ENCODE peak calls at places on chromosome 3, in nine cellular contexts. O is GM23338, Z is neural progenitor cell, I is GM23248, R is HCT116, X is SK-N-SH, S is PC-3, F is hepatocyte, L is MM.1S. U is an unnamed sample.

GRCh38 chr3:12838179-12838965 is 3.0 kb downstream of the RPL32 start:
- DNase-seq in Z (no peak), I (peak), F (no peak), L (no peak), X (no peak), R (no peak), O (no peak), S (no peak), U (no peak)

GRCh38 chr3:134486577-134487041 is 752 bp downstream of the CEP63 start:
- DNase-seq in X (peak), I (peak), R (no peak), O (peak), Z (no peak), L (peak), F (no peak), S (peak), U (peak)

GRCh38 chr3:53065841-53066480 is 20.1 kb upstream of the SFMBT1 start:
- DNase-seq in F (no peak), O (no peak), I (no peak), L (no peak), R (no peak), Z (no peak), S (no peak), X (no peak), U (no peak)

GRCh38 chr3:49554639-49555265 is 475 bp downstream of the BSN start:
- DNase-seq in R (no peak), L (peak), X (no peak), I (no peak), Z (peak), S (peak), F (peak), O (peak), U (peak)

GRCh38 chr3:193982258-193982659 is 153.7 kb upstream of the HES1 start:
- DNase-seq in R (no peak), X (no peak), O (no peak), S (peak), F (no peak), I (peak), Z (no peak), L (no peak), U (no peak)

GRCh38 chr3:169344465-169344864 is 319.0 kb downstream of the MECOM start:
- DNase-seq in O (no peak), R (no peak), X (no peak), F (no peak), L (peak), S (peak), I (peak), Z (no peak), U (no peak)

GRCh38 chr3:154794383-154794782 is 285.7 kb upstream of the MME start:
- DNase-seq in I (peak), O (no peak), S (no peak), F (no peak), L (no peak), R (no peak), Z (no peak), X (no peak), U (no peak)

GRCh38 chr3:177827517-177828249 is 630.4 kb upstream of the TBL1XR1 start:
- DNase-seq in F (peak), O (no peak), R (no peak), L (no peak), I (peak), X (no peak), Z (no peak), S (peak), U (no peak)

GRCh38 chr3:169813757-169814517 is 1.2 kb upstream of the LRRC34 start:
- DNase-seq in S (no peak), R (no peak), Z (peak), F (peak), L (peak), I (peak), O (peak), X (no peak), U (peak)

GRCh38 chr3:12198301-12198700 is 39.6 kb upstream of the TIMP4 start:
- DNase-seq in I (peak), R (no peak), Z (no peak), F (no peak), O (no peak), X (no peak), S (peak), L (no peak), U (no peak)

GRCh38 chr3:72618739-72619138 is 229.5 kb downstream of the SHQ1 start:
- DNase-seq in Z (no peak), F (no peak), I (no peak), L (no peak), R (no peak), S (no peak), X (no peak), O (no peak), U (no peak)

GRCh38 chr3:172153335-172153861 is 114.0 kb downstream of the FNDC3B start:
- DNase-seq in I (peak), Z (no peak), L (no peak), R (peak), F (peak), S (peak), X (no peak), O (no peak), U (no peak)

GRCh38 chr3:122021811-122022401 is at the start of gene ILDR1:
- DNase-seq in Z (peak), F (peak), O (peak), I (no peak), R (peak), S (peak), X (peak), L (peak), U (peak)

GRCh38 chr3:19147905-19148767 is at the start of gene KCNH8:
- DNase-seq in L (no peak), F (peak), X (peak), I (no peak), O (peak), R (no peak), S (no peak), Z (peak), U (peak)

GRCh38 chr3:94115482-94115881 is 52.6 kb downstream of the NSUN3 start:
- DNase-seq in X (peak), Z (peak), I (peak), O (peak), L (peak), S (peak), R (peak), F (peak), U (peak)

GRCh38 chr3:15055019-15055557 is 10.0 kb downstream of the MRPS25 start:
- DNase-seq in R (no peak), L (no peak), Z (no peak), O (no peak), X (no peak), I (peak), F (no peak), S (no peak), U (peak)

GRCh38 chr3:160928183-160928718 is 172.2 kb downstream of the PPM1L start:
- DNase-seq in L (no peak), S (peak), X (no peak), F (no peak), Z (no peak), I (no peak), O (peak), R (no peak), U (peak)

GRCh38 chr3:183253961-183254815 is 1.1 kb downstream of the B3GNT5 start:
- DNase-seq in R (no peak), Z (peak), L (no peak), O (peak), F (peak), X (peak), I (peak), S (peak), U (no peak)

GRCh38 chr3:100957407-100958100 is 35.7 kb downstream of the ABI3BP start:
- DNase-seq in Z (no peak), L (no peak), S (no peak), O (no peak), F (no peak), I (peak), R (no peak), X (no peak), U (no peak)

GRCh38 chr3:40821316-40821715 is 296.6 kb downstream of the ZNF621 start:
- DNase-seq in X (no peak), R (no peak), I (no peak), Z (no peak), L (no peak), O (no peak), S (no peak), F (no peak), U (no peak)

GRCh38 chr3:179266701-179267211 is 15.8 kb upstream of the KCNMB3 start:
- DNase-seq in I (no peak), L (no peak), X (no peak), R (no peak), O (no peak), F (no peak), S (no peak), Z (no peak), U (peak)

GRCh38 chr3:42421818-42422796 is 11.7 kb upstream of the LYZL4 start:
- DNase-seq in O (no peak), R (no peak), L (no peak), S (no peak), Z (no peak), X (no peak), F (peak), I (no peak), U (no peak)

GRCh38 chr3:106609666-106610301 is 741.0 kb upstream of the CBLB start:
- DNase-seq in S (peak), Z (peak), O (peak), I (peak), X (peak), F (peak), L (peak), R (peak), U (peak)

GRCh38 chr3:125692361-125692760 is 97.1 kb upstream of the OSBPL11 start:
- DNase-seq in I (no peak), O (no peak), F (no peak), R (no peak), Z (no peak), L (no peak), S (no peak), X (no peak), U (no peak)

GRCh38 chr3:189588061-189588817 is 43.0 kb upstream of the TP63 start:
- DNase-seq in R (no peak), I (peak), L (no peak), O (no peak), F (no peak), Z (no peak), S (peak), X (no peak), U (no peak)

GRCh38 chr3:58013973-58014649 is 5.9 kb downstream of the FLNB start:
- DNase-seq in Z (no peak), X (peak), L (no peak), I (peak), O (no peak), S (no peak), F (peak), R (no peak), U (no peak)

GRCh38 chr3:41708176-41708575 is 253.7 kb downstream of the ULK4 start:
- DNase-seq in R (no peak), L (no peak), O (no peak), X (no peak), S (no peak), F (no peak), I (no peak), Z (no peak), U (no peak)

GRCh38 chr3:50674349-50675178 is at the start of gene DOCK3:
- DNase-seq in Z (peak), L (peak), I (peak), R (no peak), S (peak), X (peak), F (peak), O (peak), U (no peak)

GRCh38 chr3:73041537-73041936 is 19.9 kb upstream of the EBLN2 start:
- DNase-seq in Z (no peak), I (no peak), X (no peak), F (no peak), L (no peak), O (no peak), R (no peak), S (no peak), U (no peak)

GRCh38 chr3:55243686-55244085 is 243.4 kb downstream of the WNT5A start:
- DNase-seq in X (no peak), S (no peak), Z (peak), F (no peak), R (no peak), L (no peak), I (no peak), O (peak), U (no peak)

GRCh38 chr3:126618021-126618420 is 36.9 kb downstream of the TXNRD3 start:
- DNase-seq in O (no peak), I (no peak), X (no peak), F (no peak), L (no peak), Z (no peak), S (no peak), R (no peak), U (no peak)

GRCh38 chr3:108485146-108485545 is 25.2 kb downstream of the MYH15 start:
- DNase-seq in I (no peak), L (no peak), S (no peak), X (no peak), F (no peak), Z (peak), O (peak), R (no peak), U (no peak)

GRCh38 chr3:55690746-55691540 is 203.8 kb upstream of the WNT5A start:
- DNase-seq in R (no peak), X (no peak), I (no peak), L (no peak), S (no peak), O (peak), Z (peak), F (no peak), U (peak)

GRCh38 chr3:6861989-6862879 is 1.3 kb downstream of the GRM7 start:
- DNase-seq in O (no peak), R (no peak), X (peak), L (no peak), I (no peak), S (no peak), F (peak), Z (peak), U (no peak)

GRCh38 chr3:62587579-62588031 is 214.3 kb upstream of the FEZF2 start:
- DNase-seq in I (peak), X (peak), S (peak), L (no peak), O (no peak), R (no peak), Z (no peak), F (peak), U (no peak)

GRCh38 chr3:73319179-73319769 is 257.8 kb downstream of the EBLN2 start:
- DNase-seq in F (no peak), R (no peak), Z (no peak), L (no peak), S (no peak), O (no peak), I (no peak), X (no peak), U (no peak)

DNA sequence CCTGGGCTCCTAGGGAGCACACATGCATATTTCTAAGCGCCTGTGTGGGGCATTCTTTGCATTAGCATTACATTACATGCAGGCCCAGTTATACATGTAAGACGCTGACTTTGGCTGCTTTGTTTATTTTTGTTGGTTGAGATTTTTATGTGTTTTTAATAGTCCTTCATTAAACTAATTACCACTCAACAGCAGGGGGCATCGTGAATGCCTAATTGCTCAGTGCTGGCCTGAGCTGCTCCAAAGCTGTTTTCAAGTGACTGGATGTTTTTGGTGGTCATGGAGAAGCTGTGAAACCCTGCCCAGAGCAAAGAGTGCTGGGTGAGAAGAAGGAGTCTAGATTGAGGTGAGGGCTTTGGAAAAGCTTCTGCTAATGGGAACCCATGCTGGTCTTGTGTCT is 41.5 kb downstream of the GPD1L start:
- DNase-seq in X (no peak), L (no peak), R (no peak), I (no peak), O (peak), F (no peak), Z (no peak), S (no peak), U (peak)
- TF ChIP-seq EZH2phosphoT487 in X (no peak), L (no peak), R (no peak), I (no peak), O (no peak), F (no peak), Z (no peak), S (no peak), U (no peak)

GRCh38 chr3:151478376-151478702 is 17.5 kb upstream of the IGSF10 start:
- DNase-seq in S (no peak), L (no peak), R (no peak), I (no peak), X (no peak), O (no peak), Z (no peak), F (no peak), U (no peak)
- TF ChIP-seq EZH2phosphoT487 in S (no peak), L (no peak), R (no peak), I (no peak), X (no peak), O (no peak), Z (no peak), F (no peak), U (no peak)

GRCh38 chr3:64559658-64560057 is 128.1 kb downstream of the ADAMTS9 start:
- DNase-seq in F (no peak), S (no peak), O (no peak), I (no peak), R (no peak), L (no peak), X (no peak), Z (no peak), U (no peak)
- TF ChIP-seq EZH2phosphoT487 in F (no peak), S (no peak), O (no peak), I (no peak), R (no peak), L (no peak), X (no peak), Z (no peak), U (no peak)

GRCh38 chr3:176799675-176800074 is 397.6 kb downstream of the TBL1XR1 start:
- DNase-seq in F (no peak), R (no peak), S (peak), L (no peak), X (no peak), Z (peak), O (no peak), I (no peak), U (no peak)
- TF ChIP-seq EZH2phosphoT487 in F (no peak), R (no peak), S (no peak), L (no peak), X (no peak), Z (no peak), O (no peak), I (no peak), U (no peak)

GRCh38 chr3:71053495-71053894 is 530.0 kb downstream of the FOXP1 start:
- DNase-seq in Z (no peak), R (no peak), S (no peak), I (no peak), L (no peak), X (no peak), O (no peak), F (no peak), U (no peak)

GRCh38 chr3:71051893-71052687 is 531.4 kb downstream of the FOXP1 start:
- DNase-seq in I (peak), S (peak), F (no peak), R (no peak), X (no peak), Z (no peak), O (no peak), L (no peak), U (no peak)

GRCh38 chr3:71054312-71054711 is 529.2 kb downstream of the FOXP1 start:
- DNase-seq in O (no peak), R (no peak), I (no peak), S (no peak), X (no peak), Z (no peak), F (no peak), L (no peak), U (no peak)

GRCh38 chr3:71051259-71051595 is 532.3 kb downstream of the FOXP1 start:
- DNase-seq in Z (no peak), S (no peak), O (no peak), X (no peak), I (no peak), L (no peak), F (no peak), R (no peak), U (no peak)

GRCh38 chr3:71052725-71053124 is 530.8 kb downstream of the FOXP1 start:
- DNase-seq in O (no peak), L (no peak), S (no peak), F (no peak), I (peak), X (peak), R (no peak), Z (no peak), U (no peak)
- TF ChIP-seq EZH2phosphoT487 in O (no peak), L (no peak), S (no peak), F (no peak), I (no peak), X (no peak), R (no peak), Z (no peak), U (no peak)

GRCh38 chr3:144763878-144764454 is 792.3 kb downstream of the DIPK2A start:
- DNase-seq in O (no peak), L (peak), R (no peak), Z (no peak), I (no peak), X (no peak), F (no peak), S (no peak), U (no peak)
- TF ChIP-seq EZH2phosphoT487 in O (no peak), L (no peak), R (no peak), Z (no peak), I (no peak), X (no peak), F (no peak), S (no peak), U (no peak)

DNA sequence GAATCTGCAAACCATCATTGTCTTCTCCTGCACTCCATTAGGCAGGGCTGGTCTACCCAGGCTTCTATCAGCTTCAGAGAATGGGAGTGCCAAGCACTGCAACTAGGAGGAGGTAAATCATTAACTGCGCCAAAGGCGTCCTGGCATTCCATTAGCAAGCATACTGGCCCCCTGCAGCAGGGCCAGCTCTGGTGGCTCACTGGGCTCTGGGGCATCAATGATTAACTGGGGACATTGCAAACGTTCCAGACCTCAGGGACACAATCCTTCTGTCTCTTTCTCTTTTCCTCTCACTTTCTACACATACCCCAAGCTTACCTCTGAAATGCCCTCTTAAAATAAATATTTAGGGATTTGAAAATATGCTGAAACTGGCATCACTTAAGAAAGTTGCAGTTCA is 129.0 kb downstream of the MYLK start:
- DNase-seq in Z (no peak), O (no peak), L (no peak), R (no peak), I (no peak), F (peak), S (no peak), X (no peak), U (no peak)
- TF ChIP-seq EZH2phosphoT487 in Z (no peak), O (no peak), L (no peak), R (no peak), I (no peak), F (no peak), S (no peak), X (no peak), U (no peak)

GRCh38 chr3:195766671-195767070 is 45.1 kb downstream of the MUC4 start:
- DNase-seq in X (no peak), L (no peak), R (no peak), I (no peak), Z (no peak), O (no peak), S (no peak), F (no peak), U (no peak)
- TF ChIP-seq EZH2phosphoT487 in X (no peak), L (no peak), R (no peak), I (no peak), Z (no peak), O (no peak), S (no peak), F (no peak), U (no peak)